ENCODE peak calls at places on chromosomes 1 and 21, in six cellular contexts. O is brain microvascular endothelial cell; J is prostate gland; T is CD4-positive, alpha-beta memory T cell; Q is CD8-positive, alpha-beta T cell; E is endodermal cell. H is an unnamed sample.

GRCh38 chr1:52602328-52603300 is at the start of gene GPX7:
- DNase-seq in J (peak; percentile 19), T (peak; percentile 65), O (peak; percentile 11), E (peak; percentile 82), Q (peak; percentile 21), H (peak; percentile 38)

GRCh38 chr1:180343931-180344406 is 113.9 kb downstream of the LHX4 start:
- DNase-seq in J (no peak), O (peak; percentile 28), E (no peak), T (no peak), Q (no peak), H (no peak)

GRCh38 chr1:183281039-183281438 is 95.0 kb downstream of the LAMC2 start:
- DNase-seq in E (no peak), J (no peak), Q (no peak), T (no peak), O (no peak), H (no peak)

GRCh38 chr21:45336870-45337269 is 49.2 kb upstream of the POFUT2 start:
- DNase-seq in Q (no peak), T (no peak), J (no peak), O (no peak), E (peak; percentile 84), H (no peak)

GRCh38 chr1:64318428-64318827 is 115.0 kb downstream of the UBE2U start:
- DNase-seq in E (no peak), Q (no peak), O (no peak), J (no peak), T (no peak), H (no peak)

GRCh38 chr1:31802190-31803150 is 13.4 kb downstream of the SPOCD1 start:
- DNase-seq in E (no peak), J (no peak), T (no peak), O (no peak), Q (no peak), H (no peak)

GRCh38 chr1:218412181-218412580 is 67.0 kb downstream of the TGFB2 start:
- DNase-seq in Q (no peak), O (peak; percentile 42), T (no peak), E (no peak), J (no peak), H (no peak)

GRCh38 chr1:159828916-159829634 is 2.4 kb downstream of the SLAMF8 start:
- DNase-seq in J (peak; percentile 14), O (no peak), Q (no peak), E (peak; percentile 90), T (no peak), H (no peak)

GRCh38 chr21:21003701-21004100 is 5.5 kb downstream of the NCAM2 start:
- DNase-seq in Q (no peak), T (no peak), O (peak; percentile 12), E (peak; percentile 60), J (no peak), H (no peak)

GRCh38 chr1:201145816-201146215 is 8.5 kb downstream of the TMEM9 start:
- DNase-seq in O (no peak), E (no peak), Q (no peak), T (no peak), J (no peak), H (no peak)

GRCh38 chr1:88877382-88877825 is 14.0 kb downstream of the GTF2B start:
- DNase-seq in Q (no peak), O (peak; percentile 12), E (peak; percentile 45), T (peak; percentile 19), J (no peak), H (no peak)

GRCh38 chr1:40886318-40887011 is 24.3 kb upstream of the CITED4 start:
- DNase-seq in J (no peak), T (no peak), E (no peak), O (no peak), Q (no peak), H (no peak)

GRCh38 chr1:32496127-32496526 is 31.3 kb downstream of the ZBTB8B start:
- DNase-seq in J (peak; percentile 19), T (no peak), E (no peak), O (peak; percentile 62), Q (no peak), H (no peak)

GRCh38 chr21:31731112-31731801 is 661 bp downstream of the SCAF4 start:
- DNase-seq in O (no peak), E (peak; percentile 81), T (peak; percentile 64), Q (peak; percentile 22), J (peak; percentile 35), H (peak; percentile 38)

GRCh38 chr1:2407166-2407990 is 5.0 kb downstream of the PEX10 start:
- DNase-seq in Q (no peak), J (no peak), T (no peak), E (no peak), O (no peak), H (no peak)
- H3K4me3 ChIP-seq in Q (no peak overlapping the region), J (no peak overlapping the region), T (no peak overlapping the region), E (no peak overlapping the region), O (no peak overlapping the region), H (no peak overlapping the region)

GRCh38 chr1:26882696-26883095 is 7.4 kb downstream of the GPN2 start:
- DNase-seq in O (no peak), Q (no peak), E (no peak), T (no peak), J (no peak), H (no peak)
- H3K36me3 ChIP-seq in O (peaks cover 65% of the 10 kb centered on the region), Q (peaks cover 57% of the 10 kb centered on the region), E (peaks cover 68% of the 10 kb centered on the region), T (peaks cover 61% of the 10 kb centered on the region), J (peaks cover 5% of the 10 kb centered on the region), H (peaks cover 73% of the 10 kb centered on the region)

GRCh38 chr1:155206891-155207577 is 663 bp downstream of the THBS3 start:
- DNase-seq in Q (peak; percentile 86), E (peak; percentile 97), T (peak; percentile 87), J (peak; percentile 81), O (peak; percentile 85), H (peak; percentile 79)
- H3K4me3 ChIP-seq in Q (no peak overlapping the region), E (peak overlapping the region; percentile 93), T (no peak overlapping the region), J (no peak overlapping the region), O (peak overlapping the region; percentile 98), H (no peak overlapping the region)

DNA sequence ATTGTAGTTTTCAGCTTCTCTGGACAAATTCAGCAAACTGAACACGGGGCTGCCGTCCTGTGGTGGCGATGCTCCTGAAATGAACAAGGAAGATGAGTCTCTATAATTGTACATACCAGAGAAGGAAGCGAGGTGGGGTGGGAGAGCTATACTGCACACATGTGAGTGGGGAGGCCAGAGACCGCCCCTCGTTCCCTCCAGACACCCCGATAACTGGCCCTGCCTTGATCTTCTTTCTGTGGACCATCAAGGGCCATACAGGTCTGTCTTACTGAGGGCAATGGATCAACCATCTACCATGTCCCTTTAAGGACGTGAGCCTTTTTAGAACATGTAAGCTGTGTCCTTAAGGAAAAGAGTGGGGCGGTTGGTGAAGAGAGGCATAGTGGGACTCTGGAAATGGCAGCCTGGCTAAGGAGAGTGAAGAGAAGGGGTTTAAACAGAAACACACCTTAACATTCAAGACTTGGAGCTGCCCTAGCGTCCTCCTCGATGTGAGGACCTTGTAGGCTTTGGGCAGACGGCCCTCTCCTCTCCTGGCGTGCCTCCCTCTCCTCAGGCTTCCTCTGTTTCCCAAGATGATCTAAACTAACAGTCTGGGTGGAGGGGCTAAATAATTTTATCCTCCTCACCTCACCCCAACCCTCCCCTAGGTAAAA is 5.8 kb downstream of the PLEKHO1 start:
- DNase-seq in T (no peak), J (no peak), E (no peak), Q (no peak), O (no peak), H (no peak)
- H3K36me3 ChIP-seq in T (peaks cover 47% of the 10 kb centered on the region), J (peaks cover 11% of the 10 kb centered on the region), E (peaks cover 57% of the 10 kb centered on the region), Q (peaks cover 36% of the 10 kb centered on the region), O (peaks cover 48% of the 10 kb centered on the region), H (peaks cover 47% of the 10 kb centered on the region)

DNA sequence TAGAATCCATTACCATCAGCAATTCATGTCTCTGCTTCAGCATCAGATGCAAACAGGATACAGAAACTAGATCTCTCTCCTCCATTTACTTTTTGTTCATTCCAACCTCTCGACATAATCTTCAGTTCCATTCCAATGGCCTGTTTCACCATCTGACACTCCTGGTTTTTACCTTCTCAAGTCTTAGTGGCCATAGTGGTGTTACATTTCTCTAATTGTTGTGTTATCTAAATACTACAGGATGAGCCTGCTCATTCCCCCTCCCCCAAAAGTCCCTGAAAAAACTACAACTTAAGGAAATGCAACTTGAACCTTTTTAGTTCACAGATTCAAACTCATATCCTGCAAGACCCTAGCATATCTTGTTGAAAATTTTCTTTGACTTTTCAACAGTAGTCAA is 4.0 kb downstream of the NRIP1 start:
- DNase-seq in O (peak; percentile 7), Q (no peak), T (no peak), J (no peak), E (no peak), H (no peak)
- H3K4me3 ChIP-seq in O (peak overlapping the region; percentile 7), Q (no peak overlapping the region), T (no peak overlapping the region), J (no peak overlapping the region), E (peak overlapping the region; percentile 98), H (no peak overlapping the region)

DNA sequence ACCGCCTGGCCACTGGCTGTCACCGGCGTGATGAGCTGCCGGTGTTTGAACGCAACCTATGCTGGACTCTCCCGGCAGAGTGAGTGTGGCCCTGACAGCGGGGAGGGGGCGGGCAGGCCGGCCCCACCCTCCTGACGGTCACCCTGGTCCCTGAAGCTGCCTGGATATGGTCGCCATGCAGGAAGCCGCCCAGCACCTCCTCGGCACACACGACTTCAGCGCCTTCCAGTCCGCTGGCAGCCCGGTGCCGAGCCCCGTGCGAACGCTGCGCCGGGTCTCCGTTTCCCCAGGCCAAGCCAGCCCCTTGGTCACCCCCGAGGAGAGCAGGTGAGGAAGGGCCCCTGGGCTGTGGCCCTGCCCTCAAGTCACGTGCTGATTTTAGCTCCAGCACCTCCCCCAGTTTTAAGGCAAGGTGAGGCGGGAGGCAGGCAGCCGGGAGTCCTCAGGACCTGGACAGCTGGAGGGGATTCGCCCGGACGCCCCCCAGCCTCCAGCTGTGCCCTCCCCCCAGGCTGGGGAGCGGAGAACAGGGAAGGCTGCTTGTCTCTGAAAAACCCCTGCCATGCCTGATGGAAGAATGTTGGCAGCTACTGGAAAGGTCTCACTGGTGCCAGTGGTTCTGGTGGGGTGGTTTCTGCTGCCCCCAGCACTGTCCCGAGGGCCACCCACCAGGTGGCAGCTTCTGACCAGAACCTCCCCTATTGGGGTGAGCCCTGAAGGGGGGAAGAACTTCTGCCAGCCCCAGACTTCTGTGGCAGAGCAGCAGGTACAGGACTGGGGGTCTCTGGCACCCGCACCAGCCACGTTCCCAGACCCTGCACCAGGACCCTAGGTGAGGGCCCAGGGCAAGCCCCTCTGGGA is 1.4 kb downstream of the PUSL1 start:
- DNase-seq in J (no peak), O (no peak), T (no peak), Q (no peak), E (peak; percentile 68), H (no peak)
- H3K36me3 ChIP-seq in J (no peaks in the 10 kb centered on the region), O (peaks cover 48% of the 10 kb centered on the region), T (peaks cover 27% of the 10 kb centered on the region), Q (peaks cover 14% of the 10 kb centered on the region), E (peaks cover 31% of the 10 kb centered on the region), H (peaks cover 41% of the 10 kb centered on the region)

GRCh38 chr1:78630600-78630999 is 10.4 kb downstream of the IFI44L start:
- DNase-seq in E (no peak), T (no peak), O (no peak), Q (no peak), J (no peak), H (no peak)

GRCh38 chr1:78624035-78624434 is 3.8 kb downstream of the IFI44L start:
- DNase-seq in Q (no peak), O (no peak), T (no peak), J (no peak), E (no peak), H (no peak)

GRCh38 chr1:78633209-78633608 is 13.0 kb downstream of the IFI44L start:
- DNase-seq in E (no peak), J (no peak), Q (no peak), O (no peak), T (no peak), H (no peak)

GRCh38 chr1:78622548-78622947 is 2.3 kb downstream of the IFI44L start:
- DNase-seq in T (no peak), Q (no peak), O (no peak), E (no peak), J (no peak), H (no peak)

GRCh38 chr1:78627321-78627720 is 7.1 kb downstream of the IFI44L start:
- DNase-seq in O (no peak), E (no peak), T (no peak), J (no peak), Q (no peak), H (no peak)
- H3K4me3 ChIP-seq in O (no peak overlapping the region), E (no peak overlapping the region), T (no peak overlapping the region), J (no peak overlapping the region), Q (no peak overlapping the region), H (no peak overlapping the region)

H was measured in effector memory CD4-positive, alpha-beta T cell.